ENCODE peak calls at places on chromosomes 7 and 10, in five cellular contexts. G is heart left ventricle, T is right lobe of liver, W is HCT116, Q is uterus. U is an unnamed sample.

GRCh38 chr7:20894806-20895205 is 108.1 kb upstream of the SP8 start:
- DNase-seq in G (no peak), W (no peak), Q (no peak), T (no peak), U (no peak)

GRCh38 chr7:657565-658119 is 68.9 kb upstream of the DNAAF5 start:
- DNase-seq in Q (no peak), G (no peak), W (no peak), T (no peak), U (no peak)

GRCh38 chr10:46551701-46552525 is 4.5 kb downstream of the GPRIN2 start:
- DNase-seq in T (peak), W (no peak), G (peak), Q (no peak), U (no peak)

GRCh38 chr7:97845622-97846203 is 26.5 kb downstream of the ASNS start:
- DNase-seq in Q (no peak), G (no peak), W (peak), T (no peak), U (peak)

GRCh38 chr7:101733713-101734475 is 83.5 kb upstream of the CUX1 start:
- DNase-seq in G (no peak), Q (peak), T (peak), W (no peak), U (no peak)

GRCh38 chr7:12518920-12519681 is 51.4 kb upstream of the SCIN start:
- DNase-seq in Q (no peak), W (no peak), G (no peak), T (no peak), U (peak)

GRCh38 chr10:8050561-8051108 is 3.9 kb upstream of the GATA3 start:
- DNase-seq in Q (no peak), G (no peak), W (no peak), T (peak), U (peak)

GRCh38 chr7:132575987-132576722 is at the start of gene PLXNA4:
- DNase-seq in W (no peak), Q (peak), T (peak), G (peak), U (no peak)

GRCh38 chr7:129433823-129434171 is 435 bp upstream of the STRIP2 start:
- DNase-seq in W (peak), Q (no peak), T (no peak), G (no peak), U (no peak)

GRCh38 chr10:110852897-110853296 is 18.8 kb upstream of the PDCD4 start:
- DNase-seq in T (no peak), W (no peak), Q (no peak), G (no peak), U (no peak)

GRCh38 chr10:77406764-77407430 is 230.7 kb downstream of the KCNMA1 start:
- DNase-seq in W (no peak), T (no peak), G (no peak), Q (no peak), U (no peak)

GRCh38 chr10:29151011-29151410 is 137.9 kb upstream of the LYZL1 start:
- DNase-seq in W (no peak), T (no peak), G (no peak), Q (no peak), U (no peak)

GRCh38 chr7:7696458-7697119 is 21.8 kb downstream of the RPA3 start:
- DNase-seq in T (no peak), Q (no peak), G (no peak), W (peak), U (no peak)

GRCh38 chr7:106855540-106856132 is 9.4 kb upstream of the PIK3CG start:
- DNase-seq in W (no peak), T (no peak), Q (no peak), G (no peak), U (no peak)

GRCh38 chr10:31101123-31101522 is 69.5 kb upstream of the ZNF438 start:
- DNase-seq in T (no peak), W (peak), G (no peak), Q (no peak), U (no peak)

DNA sequence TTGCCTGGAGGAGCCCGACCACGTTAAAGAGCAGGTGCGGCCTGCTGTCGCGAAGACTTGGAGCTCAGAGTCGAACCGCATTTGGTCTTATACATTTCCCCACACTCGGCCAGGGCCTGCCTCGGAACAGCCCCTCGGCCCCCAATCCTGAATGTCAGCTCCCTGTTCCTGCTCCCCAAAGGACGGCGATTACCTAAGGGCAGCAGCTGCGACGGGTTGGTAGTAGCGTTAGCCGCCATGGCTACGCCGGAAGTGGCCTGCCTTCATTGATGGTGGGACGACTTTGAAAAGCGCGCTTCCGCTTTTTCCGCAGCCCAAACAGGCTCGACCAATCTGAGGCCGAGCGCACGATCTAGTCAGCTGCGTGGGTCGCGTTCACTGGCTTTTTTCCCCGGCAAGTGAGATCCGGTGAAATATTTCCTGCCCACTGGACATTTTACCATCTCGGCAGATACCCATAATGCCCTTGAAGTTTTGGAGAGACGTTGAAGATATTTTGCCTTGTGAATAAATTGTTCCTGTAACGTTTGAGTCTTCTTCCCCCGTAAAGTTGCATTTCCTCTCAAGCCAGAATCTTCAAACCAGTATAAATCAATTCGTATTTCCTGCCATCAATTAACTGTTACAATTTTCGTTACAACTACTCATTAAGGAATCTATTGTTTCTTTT is at the start of gene LSM5:
- DNase-seq in T (peak), W (peak), Q (peak), G (peak), U (peak)
- TF ChIP-seq POLR2A in T (peak), W (peak), Q (no peak), G (peak), U (peak)

DNA sequence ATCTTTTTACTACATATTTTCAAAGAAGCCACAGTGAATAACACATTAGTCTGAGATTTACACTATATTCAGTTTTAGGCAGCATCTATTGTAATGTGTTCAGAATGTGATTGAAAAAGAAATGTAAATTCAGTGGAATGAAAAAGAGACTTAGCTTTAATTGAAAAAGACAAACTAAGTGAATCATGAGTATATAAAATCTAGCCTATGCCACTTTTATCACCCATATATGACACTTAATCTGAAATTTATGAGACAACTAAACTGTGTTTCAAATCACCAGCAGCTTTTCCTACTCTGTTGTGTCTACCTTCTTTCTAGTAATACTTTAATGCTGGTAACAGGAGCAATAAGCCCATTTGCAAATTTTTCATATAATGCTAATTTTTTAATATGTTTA is 4.7 kb downstream of the SKAP2 start:
- DNase-seq in G (no peak), T (no peak), W (no peak), Q (no peak), U (no peak)
- TF ChIP-seq POLR2A in G (no peak), T (no peak), W (no peak), Q (no peak), U (no peak)

GRCh38 chr10:21495686-21496284 is 29.7 kb downstream of the SKIDA1 start:
- DNase-seq in Q (peak), G (peak), W (peak), T (peak), U (peak)
- TF ChIP-seq POLR2A in Q (no peak), G (no peak), W (peak), T (peak), U (no peak)

GRCh38 chr10:113518816-113519591 is 33.8 kb upstream of the HABP2 start:
- DNase-seq in Q (no peak), G (no peak), W (no peak), T (no peak), U (no peak)
- TF ChIP-seq POLR2A in Q (no peak), G (no peak), W (no peak), T (no peak), U (no peak)

GRCh38 chr7:128398016-128398840 is 11.6 kb downstream of the IMPDH1 start:
- DNase-seq in W (no peak), Q (peak), T (peak), G (peak), U (peak)
- TF ChIP-seq POLR2A in W (no peak), Q (no peak), T (no peak), G (no peak), U (no peak)

DNA sequence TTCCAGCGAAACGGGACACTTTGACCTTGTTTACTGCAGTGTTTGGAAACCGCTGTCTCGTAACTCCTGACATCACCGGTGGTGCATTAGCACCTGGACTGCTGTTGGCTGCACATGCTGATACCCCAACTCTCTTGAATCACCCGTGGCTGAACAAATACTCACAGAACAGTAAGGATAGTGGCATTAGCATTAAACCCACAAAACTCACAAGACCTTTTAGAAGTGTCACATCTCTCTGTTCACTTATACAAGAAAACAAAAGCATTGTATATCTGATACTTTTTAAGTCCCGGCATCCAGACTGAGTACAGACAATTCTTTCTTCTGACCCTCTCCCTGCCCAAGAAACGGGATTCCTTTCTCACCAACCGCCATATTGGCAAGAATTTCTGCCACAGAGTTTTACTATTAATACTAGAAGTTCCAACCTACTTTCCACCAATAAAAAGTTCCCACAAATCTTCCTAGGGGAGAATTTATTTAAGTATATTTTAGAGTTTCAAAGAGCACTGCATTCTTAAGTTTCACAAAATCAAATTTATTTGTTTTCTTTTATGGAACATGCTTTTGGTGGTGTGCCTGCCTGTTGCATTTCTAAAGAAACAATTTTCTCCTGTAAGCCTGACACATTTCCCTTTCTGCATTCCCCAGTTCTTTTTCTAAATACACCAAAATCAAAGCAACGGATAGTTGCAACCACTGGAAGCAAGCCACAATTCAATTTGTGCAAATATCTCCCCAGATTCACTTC is 208.4 kb upstream of the KLF14 start:
- DNase-seq in W (no peak), G (no peak), T (peak), Q (peak), U (no peak)
- TF ChIP-seq POLR2A in W (no peak), G (no peak), T (peak), Q (peak), U (no peak)

GRCh38 chr7:143885951-143886350 is 16.0 kb downstream of the TCAF1 start:
- DNase-seq in G (no peak), T (no peak), Q (no peak), W (no peak), U (no peak)

GRCh38 chr7:143882611-143883078 is 19.3 kb downstream of the TCAF1 start:
- DNase-seq in W (no peak), G (peak), Q (peak), T (peak), U (no peak)

GRCh38 chr7:143884276-143884977 is 17.5 kb downstream of the TCAF1 start:
- DNase-seq in Q (no peak), T (no peak), W (no peak), G (no peak), U (no peak)

GRCh38 chr7:143887078-143887477 is 14.9 kb downstream of the TCAF1 start:
- DNase-seq in W (no peak), G (no peak), T (no peak), Q (no peak), U (no peak)

DNA sequence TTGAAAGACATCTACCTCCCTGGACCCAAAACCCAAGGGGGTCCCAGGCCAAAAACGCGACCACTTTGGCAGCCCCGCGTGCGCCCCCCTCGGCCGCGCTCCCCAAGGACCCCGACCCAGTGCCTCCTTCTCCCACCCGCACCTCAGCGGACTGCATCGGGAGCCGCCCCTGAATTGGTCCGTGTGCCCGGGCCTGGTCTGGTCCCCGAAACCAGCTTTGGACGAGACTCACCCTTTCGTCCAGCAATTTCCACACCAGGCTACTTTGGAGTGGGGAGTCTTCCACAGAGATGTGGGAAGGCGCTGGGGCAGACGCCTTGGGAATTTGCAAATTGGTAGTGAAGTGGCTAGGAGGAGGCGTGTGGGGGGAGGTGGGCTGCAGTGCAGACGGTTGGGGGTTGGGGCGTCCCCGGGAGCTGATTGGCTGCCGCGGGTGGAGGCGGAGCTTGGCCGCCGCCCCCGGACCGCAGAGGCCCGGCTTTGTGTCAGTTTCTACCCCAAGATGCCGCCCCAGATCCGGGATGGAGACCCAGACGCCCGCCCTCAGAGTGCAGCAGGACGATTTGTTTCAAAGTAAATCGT is 16.9 kb downstream of the TCAF1 start:
- DNase-seq in Q (peak), G (no peak), W (no peak), T (peak), U (peak)
- TF ChIP-seq POLR2A in Q (no peak), G (no peak), W (no peak), T (no peak), U (no peak)

GRCh38 chr7:103296901-103297836 is at the start of gene PMPCB:
- DNase-seq in T (peak), W (peak), G (peak), Q (peak), U (peak)
- TF ChIP-seq POLR2A in T (peak), W (no peak), G (peak), Q (peak), U (peak)

DNA sequence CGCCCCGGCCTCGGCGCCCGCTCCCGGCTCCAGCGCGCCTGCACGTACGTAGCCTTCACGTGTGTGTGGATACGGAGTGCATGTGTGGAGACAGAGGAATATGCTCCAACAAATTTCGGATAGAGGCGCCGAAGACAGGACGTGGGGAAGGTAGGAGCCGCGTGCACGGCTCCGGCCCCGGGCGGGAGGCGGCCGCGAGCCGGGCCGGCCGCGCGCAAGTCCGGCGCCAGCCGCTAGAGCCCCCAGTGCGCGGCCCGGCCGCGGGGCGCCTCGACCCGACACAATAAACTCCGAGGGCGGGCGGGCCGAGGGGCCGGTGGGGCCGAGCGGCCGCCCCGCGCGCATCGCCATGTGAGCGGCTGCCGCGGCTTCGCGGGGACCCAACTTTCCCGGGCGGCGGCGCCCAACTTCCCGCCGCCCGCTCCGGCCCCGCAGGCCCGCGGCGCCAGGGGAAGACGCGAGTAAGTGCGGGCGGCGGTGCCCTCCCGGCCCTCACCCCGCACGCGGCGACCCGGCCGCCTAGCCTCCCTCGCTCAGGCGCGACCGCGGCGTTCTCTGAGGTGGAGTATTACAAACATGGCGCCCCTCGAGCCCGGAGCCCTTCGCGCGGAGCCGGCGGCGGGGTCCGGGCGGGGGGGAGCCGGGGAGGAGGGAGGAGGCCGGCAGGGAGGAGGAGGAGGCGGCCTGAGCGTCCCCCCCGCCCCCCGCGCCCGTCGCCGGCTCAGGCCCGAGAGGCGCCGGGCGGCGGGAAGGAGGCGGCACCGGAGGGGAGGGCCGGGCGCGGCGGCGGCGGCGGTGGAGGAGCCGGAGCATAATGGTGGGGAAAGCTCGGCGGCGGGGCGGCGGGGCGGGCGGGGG is at the start of gene ZMYND11:
- DNase-seq in T (peak), W (no peak), G (peak), Q (peak), U (peak)
- TF ChIP-seq POLR2A in T (no peak), W (no peak), G (no peak), Q (peak), U (no peak)